ENCODE peak calls at places on chromosomes 1 and 21, in six cellular contexts. A is mucosa of descending colon, W is uterus, R is foreskin keratinocyte, I is D721Med, L is PC-3. S is an unnamed sample.

GRCh38 chr1:156089704-156090103 is 7.4 kb upstream of the MEX3A start:
- DNase-seq in W (no peak), R (no peak), A (no peak), L (no peak), I (peak; percentile 87), S (no peak)

GRCh38 chr1:219283541-219283940 is 109.9 kb downstream of the LYPLAL1 start:
- DNase-seq in L (no peak), R (peak; percentile 17), A (no peak), I (no peak), W (no peak), S (no peak)

GRCh38 chr1:37439672-37439995 is 34.7 kb upstream of the ZC3H12A start:
- DNase-seq in W (no peak), R (no peak), I (no peak), L (no peak), A (no peak), S (no peak)

GRCh38 chr1:81664341-81664740 is 136.4 kb upstream of the ADGRL2 start:
- DNase-seq in I (no peak), L (no peak), A (no peak), R (no peak), W (no peak), S (no peak)

GRCh38 chr1:107003972-107004371 is 52.5 kb upstream of the PRMT6 start:
- DNase-seq in A (no peak), W (no peak), I (no peak), L (peak; percentile 13), R (no peak), S (peak; percentile 3)

GRCh38 chr21:32174819-32175218 is 104.0 kb downstream of the MIS18A start:
- DNase-seq in A (no peak), I (no peak), L (no peak), W (no peak), R (no peak), S (no peak)

GRCh38 chr1:178543291-178543609 is 30.3 kb downstream of the TEX35 start:
- DNase-seq in L (no peak), W (no peak), I (no peak), R (no peak), A (no peak), S (no peak)

GRCh38 chr1:21795075-21795474 is 12.1 kb upstream of the USP48 start:
- DNase-seq in A (no peak), W (no peak), I (no peak), R (no peak), L (no peak), S (no peak)

GRCh38 chr1:154342836-154343472 is 17.6 kb downstream of the ATP8B2 start:
- DNase-seq in R (no peak), L (no peak), I (no peak), A (peak; percentile 85), W (no peak), S (no peak)

GRCh38 chr1:96365596-96365995 is 356.0 kb upstream of the PTBP2 start:
- DNase-seq in I (no peak), A (no peak), L (no peak), R (no peak), W (no peak), S (no peak)

GRCh38 chr1:2486558-2486957 is 10.5 kb downstream of the PLCH2 start:
- DNase-seq in I (no peak), L (no peak), R (no peak), A (no peak), W (no peak), S (no peak)

GRCh38 chr1:109756848-109757521 is 6.7 kb downstream of the EPS8L3 start:
- DNase-seq in A (no peak), R (no peak), I (no peak), L (no peak), W (no peak), S (no peak)

GRCh38 chr1:77540501-77541161 is 141.8 kb downstream of the ZZZ3 start:
- DNase-seq in R (no peak), A (no peak), L (peak; percentile 86), W (no peak), I (no peak), S (no peak)

GRCh38 chr1:58528518-58528917 is 18.0 kb downstream of the OMA1 start:
- DNase-seq in L (peak; percentile 26), W (no peak), A (no peak), I (no peak), R (peak; percentile 41), S (no peak)

GRCh38 chr1:23393706-23394105 is 24.1 kb upstream of the ZNF436 start:
- DNase-seq in R (no peak), A (peak; percentile 64), L (peak; percentile 4), I (no peak), W (peak; percentile 84), S (peak; percentile 6)

GRCh38 chr1:173328961-173329360 is 121.8 kb upstream of the TNFSF4 start:
- DNase-seq in A (no peak), L (no peak), I (no peak), R (no peak), W (no peak), S (no peak)

GRCh38 chr1:18901147-18901951 is 1.0 kb downstream of the ALDH4A1 start:
- DNase-seq in I (no peak), R (no peak), A (no peak), L (no peak), W (no peak), S (no peak)

GRCh38 chr1:12339410-12339809 is 109.6 kb downstream of the VPS13D start:
- DNase-seq in I (no peak), L (peak; percentile 31), A (no peak), R (no peak), W (no peak), S (no peak)

GRCh38 chr1:240169188-240169587 is 77.5 kb downstream of the FMN2 start:
- DNase-seq in W (no peak), L (peak; percentile 69), A (no peak), I (no peak), R (no peak), S (no peak)

GRCh38 chr1:6614019-6614952 is 755 bp downstream of the PHF13 start:
- DNase-seq in A (peak; percentile 84), W (peak; percentile 69), R (no peak), I (peak; percentile 50), L (peak; percentile 32), S (peak; percentile 50)

GRCh38 chr21:29704719-29705118 is 235.1 kb downstream of the GRIK1 start:
- DNase-seq in A (no peak), R (no peak), L (no peak), W (no peak), I (no peak), S (no peak)

GRCh38 chr1:218460367-218460766 is 115.2 kb downstream of the TGFB2 start:
- DNase-seq in L (peak; percentile 69), R (no peak), I (no peak), A (no peak), W (peak; percentile 39), S (no peak)

GRCh38 chr21:21232320-21232719 is 234.1 kb downstream of the NCAM2 start:
- DNase-seq in L (peak; percentile 17), W (no peak), I (no peak), R (no peak), A (no peak), S (no peak)

GRCh38 chr1:205066221-205066818 is 17.9 kb downstream of the TMEM81 start:
- DNase-seq in R (no peak), I (no peak), A (no peak), W (no peak), L (peak; percentile 43), S (no peak)

GRCh38 chr21:30268608-30269197 is 14.0 kb downstream of the KRTAP24-1 start:
- DNase-seq in A (no peak), W (no peak), R (no peak), I (no peak), L (peak; percentile 35), S (no peak)

GRCh38 chr1:21599402-21599801 is 69.8 kb downstream of the RAP1GAP start:
- DNase-seq in W (no peak), A (no peak), I (no peak), L (no peak), R (no peak), S (no peak)

GRCh38 chr21:41185802-41186201 is 17.8 kb downstream of the BACE2 start:
- DNase-seq in W (no peak), L (no peak), I (no peak), A (no peak), R (no peak), S (no peak)

GRCh38 chr1:48853006-48853405 is 76.3 kb upstream of the BEND5 start:
- DNase-seq in R (peak; percentile 48), A (no peak), W (no peak), I (no peak), L (peak; percentile 95), S (no peak)

GRCh38 chr1:45328680-45329079 is 2.0 kb downstream of the HPDL start:
- DNase-seq in I (no peak), W (no peak), R (no peak), A (no peak), L (no peak), S (no peak)

GRCh38 chr1:225654688-225655508 is 2.0 kb upstream of the ENAH start:
- DNase-seq in R (no peak), I (no peak), A (no peak), L (peak; percentile 20), W (no peak), S (no peak)

GRCh38 chr1:98783821-98784220 is 122.3 kb downstream of the SNX7 start:
- DNase-seq in R (no peak), A (no peak), W (peak; percentile 11), I (no peak), L (no peak), S (no peak)

GRCh38 chr1:47627016-47627415 is 189.2 kb downstream of the FOXD2 start:
- DNase-seq in A (no peak), R (no peak), L (no peak), W (no peak), I (no peak), S (no peak)

GRCh38 chr1:60596791-60597748 is 485.3 kb upstream of the NFIA start:
- DNase-seq in W (no peak), I (no peak), A (no peak), L (peak; percentile 41), R (peak; percentile 42), S (no peak)
- TF ChIP-seq CTCF in W (no peak), I (no peak), A (no peak), L (peak; percentile 41), R (no peak), S (no peak)

GRCh38 chr1:232385221-232385620 is 244.7 kb downstream of the SIPA1L2 start:
- DNase-seq in R (no peak), W (no peak), L (peak; percentile 69), A (no peak), I (no peak), S (no peak)
- TF ChIP-seq CTCF in R (no peak), W (no peak), L (no peak), A (no peak), I (no peak), S (no peak)

DNA sequence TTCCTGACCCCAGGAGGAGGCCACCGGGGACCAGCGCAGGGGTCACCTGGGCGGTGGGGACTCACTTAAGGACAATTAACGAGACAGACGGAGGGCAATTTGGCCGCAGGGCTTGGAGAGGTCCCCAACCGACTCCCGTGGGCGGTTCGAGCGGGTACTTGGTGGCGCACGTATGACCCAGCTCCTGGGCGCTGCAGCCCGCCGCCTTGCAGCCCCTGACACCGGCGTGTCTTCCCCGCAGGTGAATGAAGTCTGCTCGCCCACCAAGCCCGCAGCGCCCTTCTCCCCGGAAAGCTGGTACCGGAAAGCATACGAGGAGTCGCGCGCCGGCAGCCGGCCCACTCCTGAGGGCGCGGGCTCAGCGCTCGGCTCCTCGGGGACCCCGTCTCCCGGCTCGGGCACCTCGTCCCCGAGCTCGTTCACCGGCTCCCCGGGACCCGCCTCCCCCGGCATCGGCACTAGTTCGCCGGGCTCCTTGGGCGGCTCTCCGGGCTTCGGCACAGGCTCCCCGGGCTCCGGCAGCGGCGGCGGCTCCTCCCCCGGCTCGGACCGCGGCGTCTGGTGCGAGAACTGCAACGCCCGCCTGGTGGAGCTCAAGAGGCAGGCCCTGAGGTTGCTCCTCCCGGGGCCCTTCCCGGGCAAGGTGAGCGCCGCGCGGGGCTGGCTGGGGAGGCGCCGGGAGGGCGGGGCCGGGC is 1.4 kb downstream of the KIF26B start:
- DNase-seq in I (peak; percentile 97), W (no peak), L (peak; percentile 89), A (peak; percentile 87), R (peak; percentile 46), S (peak; percentile 96)
- TF ChIP-seq CTCF in I (peak; percentile 71), W (peak; percentile 60), L (peak; percentile 70), A (peak; percentile 74), R (peak; percentile 94), S (peak; percentile 90)

GRCh38 chr1:172134087-172134731 is 286.3 kb upstream of the C1orf105 start:
- DNase-seq in W (no peak), L (peak; percentile 25), A (no peak), R (no peak), I (no peak), S (no peak)
- TF ChIP-seq CTCF in W (no peak), L (no peak), A (no peak), R (no peak), I (no peak), S (no peak)